ENCODE peak calls at places on chromosome 3, in four cellular contexts. One of them, this sample, is unnamed.

GRCh38 chr3:108389361-108389760 is 93.0 kb downstream of the HHLA2 start:
- DNase-seq in Caki2: no peak
- DNase-seq in psoas muscle: no peak
- DNase-seq in upper lobe of left lung: no peak
- DNase-seq in this sample: no peak

GRCh38 chr3:118628704-118629341 is 405.8 kb downstream of the IGSF11 start:
- DNase-seq in Caki2: peak; percentile 26
- DNase-seq in psoas muscle: no peak
- DNase-seq in upper lobe of left lung: peak; percentile 33
- DNase-seq in this sample: peak; percentile 44

GRCh38 chr3:36944012-36944640 is 728 bp downstream of the TRANK1 start:
- DNase-seq in Caki2: peak; percentile 30
- DNase-seq in psoas muscle: peak; percentile 67
- DNase-seq in upper lobe of left lung: peak; percentile 57
- DNase-seq in this sample: no peak

GRCh38 chr3:52896613-52897012 is 735 bp downstream of the STIMATE start:
- DNase-seq in Caki2: no peak
- DNase-seq in psoas muscle: no peak
- DNase-seq in upper lobe of left lung: peak; percentile 61
- DNase-seq in this sample: no peak

GRCh38 chr3:170180107-170180951 is 1.2 kb downstream of the PHC3 start:
- DNase-seq in Caki2: peak; percentile 48
- DNase-seq in psoas muscle: no peak
- DNase-seq in upper lobe of left lung: peak; percentile 38
- DNase-seq in this sample: no peak

GRCh38 chr3:127772273-127772672 is 50.0 kb downstream of the MGLL start:
- DNase-seq in Caki2: no peak
- DNase-seq in psoas muscle: no peak
- DNase-seq in upper lobe of left lung: no peak
- DNase-seq in this sample: no peak

GRCh38 chr3:105823149-105823866 is 45.5 kb downstream of the CBLB start:
- DNase-seq in Caki2: peak; percentile 43
- DNase-seq in psoas muscle: no peak
- DNase-seq in upper lobe of left lung: no peak
- DNase-seq in this sample: no peak

GRCh38 chr3:188345223-188345622 is 191.3 kb downstream of the LPP start:
- DNase-seq in Caki2: peak; percentile 60
- DNase-seq in psoas muscle: no peak
- DNase-seq in upper lobe of left lung: no peak
- DNase-seq in this sample: no peak

GRCh38 chr3:80553211-80553610 is 785.4 kb upstream of the ROBO1 start:
- DNase-seq in Caki2: no peak
- DNase-seq in psoas muscle: no peak
- DNase-seq in upper lobe of left lung: no peak
- DNase-seq in this sample: no peak

GRCh38 chr3:52428151-52429005 is 16.5 kb downstream of the SEMA3G start:
- DNase-seq in Caki2: peak; percentile 31
- DNase-seq in psoas muscle: no peak
- DNase-seq in upper lobe of left lung: peak; percentile 63
- DNase-seq in this sample: no peak

GRCh38 chr3:182787302-182788036 is 5.8 kb upstream of the ATP11B start:
- DNase-seq in Caki2: no peak
- DNase-seq in psoas muscle: no peak
- DNase-seq in upper lobe of left lung: no peak
- DNase-seq in this sample: no peak

GRCh38 chr3:126170073-126170916 is 10.1 kb downstream of the ALDH1L1 start:
- DNase-seq in Caki2: no peak
- DNase-seq in psoas muscle: no peak
- DNase-seq in upper lobe of left lung: no peak
- DNase-seq in this sample: no peak

GRCh38 chr3:45807645-45808540 is 11.6 kb upstream of the SLC6A20 start:
- DNase-seq in Caki2: no peak
- DNase-seq in psoas muscle: no peak
- DNase-seq in upper lobe of left lung: no peak
- DNase-seq in this sample: no peak

GRCh38 chr3:30597131-30597768 is 9.2 kb upstream of the TGFBR2 start:
- DNase-seq in Caki2: peak; percentile 94
- DNase-seq in psoas muscle: no peak
- DNase-seq in upper lobe of left lung: no peak
- DNase-seq in this sample: no peak

GRCh38 chr3:151697496-151697895 is 36.2 kb upstream of the AADACL2 start:
- DNase-seq in Caki2: no peak
- DNase-seq in psoas muscle: no peak
- DNase-seq in upper lobe of left lung: no peak
- DNase-seq in this sample: no peak

GRCh38 chr3:134652409-134652831 is 1.6 kb upstream of the KY start:
- DNase-seq in Caki2: no peak
- DNase-seq in psoas muscle: no peak
- DNase-seq in upper lobe of left lung: peak; percentile 35
- DNase-seq in this sample: no peak

GRCh38 chr3:183131735-183132134 is 30.8 kb downstream of the LAMP3 start:
- DNase-seq in Caki2: no peak
- DNase-seq in psoas muscle: no peak
- DNase-seq in upper lobe of left lung: no peak
- DNase-seq in this sample: no peak

GRCh38 chr3:114274929-114275328 is 18.9 kb upstream of the TIGIT start:
- DNase-seq in Caki2: no peak
- DNase-seq in psoas muscle: no peak
- DNase-seq in upper lobe of left lung: no peak
- DNase-seq in this sample: peak; percentile 28

GRCh38 chr3:127089487-127090145 is 103.3 kb upstream of the PRR23E start:
- DNase-seq in Caki2: no peak
- DNase-seq in psoas muscle: peak; percentile 49
- DNase-seq in upper lobe of left lung: no peak
- DNase-seq in this sample: no peak

GRCh38 chr3:53024315-53024714 is 21.6 kb downstream of the SFMBT1 start:
- DNase-seq in Caki2: no peak
- DNase-seq in psoas muscle: no peak
- DNase-seq in upper lobe of left lung: no peak
- DNase-seq in this sample: no peak

GRCh38 chr3:61181874-61182273 is 69.4 kb downstream of the FHIT start:
- DNase-seq in Caki2: peak; percentile 68
- DNase-seq in psoas muscle: no peak
- DNase-seq in upper lobe of left lung: no peak
- DNase-seq in this sample: no peak